ENCODE peak calls at places on chromosomes 6 and 20, in six cellular contexts. Y is breast epithelium, X is AG09319, N is WERI-Rb-1, B is cardiac muscle cell, O is ascending aorta. C is an unnamed sample.
A peak's percentile ranks its signal among the peaks of the same experiment; 100 is the strongest.

GRCh38 chr6:166244353-166245045 is 63.7 kb downstream of the PRR18 start:
- DNase-seq in Y (no peak), B (no peak), X (no peak), O (no peak), N (no peak), C (no peak)

GRCh38 chr6:157317129-157317814 is 6.0 kb downstream of the TMEM242 start:
- DNase-seq in X (peak; percentile 44), Y (peak; percentile 78), N (no peak), B (peak; percentile 89), O (peak; percentile 47), C (peak; percentile 95)

GRCh38 chr20:17541596-17541995 is 10.4 kb upstream of the BFSP1 start:
- DNase-seq in B (no peak), Y (no peak), O (no peak), N (no peak), X (no peak), C (no peak)

GRCh38 chr6:52511572-52512151 is 65.2 kb downstream of the TRAM2 start:
- DNase-seq in N (peak; percentile 68), Y (no peak), B (no peak), O (no peak), X (no peak), C (no peak)

GRCh38 chr6:42021847-42022754 is 28.2 kb upstream of the TAF8 start:
- DNase-seq in B (peak; percentile 25), X (no peak), O (no peak), Y (no peak), N (no peak), C (no peak)

GRCh38 chr6:20366082-20366834 is 35.4 kb upstream of the E2F3 start:
- DNase-seq in X (no peak), N (no peak), B (no peak), O (no peak), Y (peak; percentile 59), C (no peak)

GRCh38 chr6:69867075-69867911 is 937 bp downstream of the COL19A1 start:
- DNase-seq in N (peak; percentile 63), X (no peak), Y (no peak), O (no peak), B (peak; percentile 39), C (peak; percentile 25)

GRCh38 chr20:59684685-59685212 is 80.4 kb downstream of the PHACTR3 start:
- DNase-seq in O (no peak), X (no peak), B (no peak), N (no peak), Y (no peak), C (no peak)

GRCh38 chr6:80547827-80548226 is 441.4 kb downstream of the BCKDHB start:
- DNase-seq in Y (no peak), X (peak; percentile 76), B (peak; percentile 55), N (no peak), O (no peak), C (no peak)

GRCh38 chr6:41027799-41028617 is 11.0 kb downstream of the UNC5CL start:
- DNase-seq in Y (peak; percentile 82), O (peak; percentile 34), B (peak; percentile 82), N (peak; percentile 89), X (peak; percentile 19), C (peak; percentile 87)

GRCh38 chr6:100370265-100370664 is 94.5 kb downstream of the SIM1 start:
- DNase-seq in Y (no peak), X (no peak), B (no peak), O (no peak), N (no peak), C (no peak)

GRCh38 chr6:169175360-169175887 is 78.2 kb downstream of the THBS2 start:
- DNase-seq in N (no peak), Y (no peak), O (no peak), X (no peak), B (no peak), C (no peak)

GRCh38 chr6:47182291-47182957 is 127.3 kb downstream of the TNFRSF21 start:
- DNase-seq in O (no peak), N (no peak), Y (no peak), B (no peak), X (no peak), C (no peak)

DNA sequence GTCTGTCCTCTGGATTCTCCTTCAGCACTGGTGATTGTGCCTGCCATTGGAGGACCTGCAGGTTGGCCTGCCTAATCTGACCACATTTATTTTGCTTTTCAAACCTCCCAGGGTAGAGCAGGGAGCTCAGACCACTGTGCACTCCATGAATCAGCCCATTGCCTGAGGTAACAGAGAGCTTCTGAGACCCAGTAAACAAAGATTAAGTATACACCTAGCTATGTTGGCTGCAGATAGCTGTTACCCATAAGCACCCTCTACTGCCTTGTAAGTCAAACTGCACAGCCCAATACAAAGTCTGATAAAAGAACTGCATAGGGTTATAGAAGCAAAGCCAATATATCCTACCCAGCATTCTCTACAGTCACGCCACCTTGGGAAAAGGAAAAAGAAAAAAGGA is 338.7 kb downstream of the HTR1B start:
- DNase-seq in N (no peak), X (no peak), O (no peak), B (peak; percentile 6), Y (no peak), C (no peak)
- TF ChIP-seq CTCF in N (no peak), X (no peak), O (no peak), B (peak; percentile 18), Y (no peak), C (no peak)

DNA sequence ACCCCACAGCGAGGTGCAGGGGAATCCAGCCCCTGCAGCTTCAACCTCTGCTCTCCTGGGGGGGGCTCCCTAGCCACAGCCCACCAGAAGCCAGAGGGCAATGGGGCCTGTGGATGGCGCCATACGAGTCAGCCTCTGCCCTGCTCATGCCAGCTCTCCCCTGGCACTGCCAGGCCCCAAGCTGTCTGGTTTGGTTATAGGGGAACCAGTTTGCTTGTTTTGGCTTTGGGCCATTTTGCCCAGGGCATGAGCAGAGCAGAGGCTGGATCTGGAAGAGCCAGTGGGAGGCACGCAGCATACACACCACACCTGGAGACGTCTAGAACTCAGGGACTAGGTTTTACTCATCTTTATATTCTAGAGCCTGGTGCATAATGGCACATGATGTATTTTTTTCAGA is 66.7 kb upstream of the SLC22A16 start:
- DNase-seq in N (no peak), X (no peak), O (no peak), B (no peak), Y (peak; percentile 67), C (no peak)
- TF ChIP-seq CTCF in N (no peak), X (no peak), O (no peak), B (no peak), Y (no peak), C (no peak)

DNA sequence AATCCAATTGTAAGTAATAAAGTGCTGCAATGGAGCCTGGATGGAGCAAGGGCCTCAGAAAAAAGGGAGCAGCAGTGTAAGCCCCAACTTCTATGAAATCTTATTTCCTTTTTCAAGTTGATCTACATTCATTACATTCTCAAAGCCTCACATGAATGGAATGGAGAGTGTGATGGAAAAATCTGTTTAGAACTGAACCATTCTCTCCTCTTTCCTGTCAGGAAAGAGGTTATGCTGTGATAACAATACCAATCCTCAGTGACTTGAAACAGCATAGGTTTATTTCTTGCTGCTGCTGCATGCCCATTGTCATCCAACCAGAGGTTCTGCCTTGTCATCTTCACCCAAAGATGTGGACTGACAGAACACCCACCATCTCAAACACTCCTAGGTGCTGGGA is 8.9 kb upstream of the OR2H2 start:
- DNase-seq in O (no peak), N (no peak), Y (no peak), X (no peak), B (no peak), C (no peak)
- TF ChIP-seq CTCF in O (no peak), N (no peak), Y (no peak), X (no peak), B (no peak), C (no peak)

GRCh38 chr6:8627085-8627861 is 191.9 kb upstream of the SLC35B3 start:
- DNase-seq in N (no peak), Y (no peak), X (no peak), O (no peak), B (peak; percentile 7), C (no peak)

GRCh38 chr6:8633762-8634161 is 198.4 kb upstream of the SLC35B3 start:
- DNase-seq in N (no peak), X (no peak), B (no peak), O (no peak), Y (no peak), C (no peak)

GRCh38 chr6:8623441-8623840 is 188.1 kb upstream of the SLC35B3 start:
- DNase-seq in N (no peak), O (no peak), Y (no peak), B (no peak), X (no peak), C (no peak)

GRCh38 chr6:8628063-8628462 is 192.7 kb upstream of the SLC35B3 start:
- DNase-seq in N (no peak), X (no peak), Y (no peak), O (no peak), B (no peak), C (no peak)
- TF ChIP-seq CTCF in N (no peak), X (no peak), Y (no peak), O (no peak), B (no peak), C (no peak)

GRCh38 chr6:30670760-30671527 is 1.9 kb downstream of the DHX16 start:
- DNase-seq in X (no peak), B (no peak), O (no peak), N (no peak), Y (no peak), C (no peak)
- TF ChIP-seq CTCF in X (no peak), B (peak; percentile 15), O (no peak), N (peak; percentile 43), Y (no peak), C (no peak)

C was measured in omental fat pad.